ENCODE peak calls at places on chromosomes 1 and 21, in nine cellular contexts. T, U, Z, S, B, G, P, Y and X are unnamed samples. For H3K27me3, the result is how much of the 10 kb centered on the place peaks cover.

GRCh38 chr21:43290529-43291346 is 121.9 kb downstream of the CRYAA start:
- DNase-seq in T (no peak), U (no peak), Z (peak), S (no peak), B (no peak), G (no peak), P (no peak), Y (no peak), X (no peak)

GRCh38 chr1:47911892-47912291 is 85.3 kb downstream of the TRABD2B start:
- DNase-seq in T (no peak), U (no peak), Z (no peak), S (no peak), B (no peak), G (no peak), P (no peak), Y (no peak), X (no peak)

GRCh38 chr1:169163059-169163458 is 56.6 kb downstream of the ATP1B1 start:
- DNase-seq in T (no peak), U (no peak), Z (no peak), S (peak), B (no peak), G (no peak), P (no peak), Y (no peak), X (no peak)

GRCh38 chr1:2932671-2933350 is 88.5 kb upstream of the ACTRT2 start:
- DNase-seq in T (no peak), U (no peak), Z (no peak), S (no peak), B (no peak), G (no peak), P (no peak), Y (no peak), X (no peak)

GRCh38 chr1:220877348-220878095 is 1.7 kb upstream of the HLX start:
- DNase-seq in T (no peak), U (no peak), Z (peak), S (no peak), B (no peak), G (no peak), P (no peak), Y (no peak), X (no peak)

GRCh38 chr1:204579681-204580080 is 63.5 kb downstream of the MDM4 start:
- DNase-seq in T (no peak), U (no peak), Z (no peak), S (no peak), B (no peak), G (no peak), P (no peak), Y (no peak), X (no peak)

GRCh38 chr1:205348559-205349477 is 7.9 kb downstream of the KLHDC8A start:
- DNase-seq in T (no peak), U (no peak), Z (no peak), S (no peak), B (no peak), G (no peak), P (no peak), Y (no peak), X (no peak)

GRCh38 chr1:117371436-117372151 is 4.3 kb downstream of the MAN1A2 start:
- DNase-seq in T (no peak), U (no peak), Z (no peak), S (peak), B (no peak), G (no peak), P (peak), Y (no peak), X (no peak)

GRCh38 chr1:68116643-68117235 is 66.3 kb upstream of the DIRAS3 start:
- DNase-seq in T (no peak), U (peak), Z (peak), S (peak), B (peak), G (no peak), P (peak), Y (no peak), X (peak)

GRCh38 chr1:203914292-203914691 is 52.9 kb downstream of the SNRPE start:
- DNase-seq in T (no peak), U (no peak), Z (no peak), S (peak), B (no peak), G (no peak), P (no peak), Y (no peak), X (no peak)

GRCh38 chr1:100400332-100400933 is 48.1 kb downstream of the CDC14A start:
- DNase-seq in T (no peak), U (peak), Z (peak), S (no peak), B (peak), G (no peak), P (no peak), Y (peak), X (peak)

GRCh38 chr1:43194509-43194908 is 22.4 kb downstream of the CFAP57 start:
- DNase-seq in T (no peak), U (no peak), Z (no peak), S (no peak), B (no peak), G (no peak), P (no peak), Y (no peak), X (no peak)

GRCh38 chr1:197234581-197234980 is 33.5 kb upstream of the CRB1 start:
- DNase-seq in T (no peak), U (no peak), Z (no peak), S (no peak), B (no peak), G (no peak), P (no peak), Y (no peak), X (no peak)

GRCh38 chr21:42061195-42061865 is 9.8 kb upstream of the UMODL1 start:
- DNase-seq in T (no peak), U (no peak), Z (peak), S (no peak), B (no peak), G (no peak), P (no peak), Y (peak), X (peak)

GRCh38 chr21:32888971-32889370 is 117.4 kb upstream of the PAXBP1 start:
- DNase-seq in T (no peak), U (no peak), Z (no peak), S (no peak), B (no peak), G (no peak), P (no peak), Y (no peak), X (no peak)

GRCh38 chr1:190175320-190175719 is 302.3 kb downstream of the BRINP3 start:
- DNase-seq in T (no peak), U (no peak), Z (no peak), S (peak), B (no peak), G (no peak), P (no peak), Y (no peak), X (no peak)

GRCh38 chr1:109161836-109162606 is 48.1 kb downstream of the ELAPOR1 start:
- DNase-seq in T (no peak), U (peak), Z (peak), S (peak), B (no peak), G (no peak), P (no peak), Y (peak), X (peak)

GRCh38 chr1:236269439-236269838 is 12.3 kb downstream of the ERO1B start:
- DNase-seq in T (no peak), U (no peak), Z (no peak), S (no peak), B (no peak), G (no peak), P (no peak), Y (no peak), X (no peak)

GRCh38 chr1:183575606-183576005 is 14.7 kb downstream of the NCF2 start:
- DNase-seq in T (no peak), U (no peak), Z (no peak), S (no peak), B (no peak), G (no peak), P (no peak), Y (no peak), X (no peak)

GRCh38 chr1:113946668-113947387 is 17.7 kb downstream of the HIPK1 start:
- DNase-seq in T (no peak), U (no peak), Z (no peak), S (peak), B (no peak), G (no peak), P (no peak), Y (no peak), X (no peak)

GRCh38 chr21:40936151-40936550 is 89.2 kb upstream of the DSCAM start:
- DNase-seq in T (no peak), U (no peak), Z (peak), S (no peak), B (no peak), G (no peak), P (no peak), Y (no peak), X (no peak)

GRCh38 chr21:38930838-38931237 is 125.1 kb downstream of the ETS2 start:
- DNase-seq in T (no peak), U (no peak), Z (no peak), S (peak), B (no peak), G (no peak), P (no peak), Y (peak), X (peak)

GRCh38 chr21:42301371-42302291 is 13.6 kb downstream of the TFF3 start:
- DNase-seq in T (no peak), U (no peak), Z (no peak), S (no peak), B (no peak), G (no peak), P (no peak), Y (peak), X (peak)

GRCh38 chr1:204936765-204937164 is 66.1 kb downstream of the NFASC start:
- DNase-seq in T (no peak), U (no peak), Z (no peak), S (no peak), B (no peak), G (no peak), P (no peak), Y (no peak), X (no peak)

GRCh38 chr1:204326891-204327290 is 32.8 kb downstream of the PLEKHA6 start:
- DNase-seq in T (no peak), U (no peak), Z (no peak), S (peak), B (no peak), G (no peak), P (no peak), Y (no peak), X (peak)

GRCh38 chr1:206809504-206810084 is 37.3 kb upstream of the IL10 start:
- DNase-seq in T (no peak), U (peak), Z (no peak), S (peak), B (peak), G (no peak), P (peak), Y (no peak), X (no peak)

GRCh38 chr1:202016022-202016624 is 5.7 kb downstream of the ELF3 start:
- DNase-seq in T (peak), U (no peak), Z (no peak), S (peak), B (peak), G (no peak), P (no peak), Y (no peak), X (peak)
- TF ChIP-seq POLR2A in T (no peak), U (no peak), Z (no peak), S (no peak), B (no peak), G (no peak), P (no peak), Y (no peak), X (no peak)

DNA sequence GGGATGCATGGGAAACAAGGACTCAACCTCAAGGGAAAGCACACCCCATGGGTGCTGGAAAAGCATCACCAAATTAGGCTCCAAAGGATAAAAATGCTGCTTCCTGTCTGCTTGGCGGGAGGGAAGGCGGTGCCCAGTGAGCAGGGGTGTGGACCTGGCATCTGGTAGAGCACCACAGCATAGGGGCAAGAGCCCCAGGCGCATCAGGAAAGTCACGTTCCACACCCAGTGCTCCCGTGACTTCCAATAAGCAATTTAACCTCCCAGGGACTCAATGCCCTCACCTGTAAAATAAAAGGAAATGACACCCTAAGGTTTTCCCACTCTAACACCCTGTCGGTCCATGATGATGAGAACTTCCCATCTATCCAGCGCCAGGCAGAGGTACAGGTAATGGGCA is 206.0 kb downstream of the SETD4 start:
- DNase-seq in T (no peak), U (no peak), Z (no peak), S (no peak), B (no peak), G (no peak), P (no peak), Y (no peak), X (no peak)
- H3K27ac ChIP-seq in T (no peak), U (no peak), Z (no peak), S (no peak), B (no peak), G (no peak), P (no peak), Y (no peak), X (no peak)

DNA sequence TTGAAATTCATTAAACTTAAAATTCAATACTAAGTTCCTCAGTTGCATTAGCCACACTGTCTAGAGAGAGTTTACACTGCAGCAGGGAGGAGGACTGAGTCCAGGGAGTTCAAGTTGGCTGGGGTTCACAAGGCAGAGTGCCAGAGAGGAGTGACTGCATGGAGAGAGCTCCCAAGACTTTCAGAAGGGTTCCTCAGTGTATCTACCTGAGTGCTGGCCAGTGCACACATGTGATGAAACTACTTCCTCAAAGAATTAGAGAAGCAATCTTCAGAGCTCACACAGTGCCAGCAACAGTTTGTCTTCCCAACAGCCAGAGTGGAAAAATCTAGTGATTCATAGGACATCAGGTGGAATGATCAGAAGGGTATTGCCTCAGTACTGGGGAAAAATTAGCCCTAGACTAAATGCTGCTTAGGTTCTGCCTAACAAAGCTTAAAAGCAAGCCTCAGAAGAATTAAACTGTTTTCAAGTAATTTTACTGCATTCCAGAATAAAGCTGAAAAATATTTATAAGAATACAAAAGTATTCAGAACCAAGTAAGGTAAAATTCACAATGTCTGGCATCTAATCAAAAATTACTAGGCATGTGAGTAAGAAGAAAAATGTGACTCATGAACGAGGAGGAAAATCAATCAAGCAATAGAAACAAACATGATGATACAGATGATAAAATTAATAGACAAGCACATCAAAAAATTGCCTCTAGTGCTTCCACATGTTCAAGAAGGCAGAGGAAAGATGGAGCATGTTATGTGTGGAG is 10.4 kb upstream of the WNT3A start:
- DNase-seq in T (no peak), U (peak), Z (no peak), S (no peak), B (no peak), G (no peak), P (peak), Y (no peak), X (peak)
- H3K27me3 ChIP-seq in T (under half), U (under half), Z (under half), S (under half), B (under half), G (under half), P (under half), Y (under half), X (under half)

GRCh38 chr1:31952825-31953220 is 14.7 kb upstream of the PTP4A2 start:
- DNase-seq in T (no peak), U (no peak), Z (no peak), S (no peak), B (no peak), G (no peak), P (no peak), Y (no peak), X (peak)

GRCh38 chr1:31957701-31958674 is 19.8 kb upstream of the PTP4A2 start:
- DNase-seq in T (no peak), U (no peak), Z (no peak), S (no peak), B (no peak), G (no peak), P (no peak), Y (no peak), X (peak)

GRCh38 chr1:31959521-31959920 is 21.4 kb upstream of the PTP4A2 start:
- DNase-seq in T (no peak), U (no peak), Z (no peak), S (no peak), B (no peak), G (no peak), P (no peak), Y (no peak), X (no peak)

GRCh38 chr1:31954607-31955283 is 16.6 kb upstream of the PTP4A2 start:
- DNase-seq in T (peak), U (peak), Z (peak), S (peak), B (peak), G (peak), P (peak), Y (peak), X (peak)

GRCh38 chr1:31955917-31956736 is 18.0 kb upstream of the PTP4A2 start:
- DNase-seq in T (peak), U (peak), Z (peak), S (peak), B (peak), G (peak), P (peak), Y (peak), X (peak)
- TF ChIP-seq POLR2A in T (no peak), U (peak), Z (peak), S (peak), B (no peak), G (no peak), P (no peak), Y (peak), X (peak)

GRCh38 chr1:208085655-208086054 is 158.5 kb downstream of the PLXNA2 start:
- DNase-seq in T (no peak), U (no peak), Z (no peak), S (no peak), B (no peak), G (no peak), P (no peak), Y (no peak), X (no peak)
- H3K27ac ChIP-seq in T (no peak), U (peak), Z (peak), S (no peak), B (no peak), G (peak), P (no peak), Y (no peak), X (no peak)

DNA sequence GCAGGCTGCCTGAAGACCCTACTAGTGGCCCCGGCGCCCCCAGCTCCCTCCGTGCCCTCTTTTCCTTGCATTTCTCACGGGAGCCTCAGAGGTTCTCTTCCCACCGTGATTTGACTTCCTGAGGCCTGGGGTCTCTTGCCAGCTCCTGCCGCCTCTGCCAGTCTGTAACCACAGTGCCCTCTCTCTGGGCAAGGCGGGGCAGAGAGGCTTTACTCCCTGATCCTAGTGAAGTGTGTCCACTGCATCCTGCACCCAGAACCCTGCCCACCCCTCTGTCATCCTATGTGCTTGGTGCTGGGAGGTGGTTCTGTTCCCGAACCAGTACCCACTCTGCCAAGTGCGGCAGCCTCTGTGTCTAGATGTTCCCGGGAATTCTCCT is 2.4 kb downstream of the ESPN start:
- DNase-seq in T (no peak), U (no peak), Z (no peak), S (no peak), B (no peak), G (no peak), P (no peak), Y (no peak), X (no peak)
- H3K27me3 ChIP-seq in T (under half), U (under half), Z (under half), S (half or more), B (half or more), G (half or more), P (under half), Y (half or more), X (under half)

DNA sequence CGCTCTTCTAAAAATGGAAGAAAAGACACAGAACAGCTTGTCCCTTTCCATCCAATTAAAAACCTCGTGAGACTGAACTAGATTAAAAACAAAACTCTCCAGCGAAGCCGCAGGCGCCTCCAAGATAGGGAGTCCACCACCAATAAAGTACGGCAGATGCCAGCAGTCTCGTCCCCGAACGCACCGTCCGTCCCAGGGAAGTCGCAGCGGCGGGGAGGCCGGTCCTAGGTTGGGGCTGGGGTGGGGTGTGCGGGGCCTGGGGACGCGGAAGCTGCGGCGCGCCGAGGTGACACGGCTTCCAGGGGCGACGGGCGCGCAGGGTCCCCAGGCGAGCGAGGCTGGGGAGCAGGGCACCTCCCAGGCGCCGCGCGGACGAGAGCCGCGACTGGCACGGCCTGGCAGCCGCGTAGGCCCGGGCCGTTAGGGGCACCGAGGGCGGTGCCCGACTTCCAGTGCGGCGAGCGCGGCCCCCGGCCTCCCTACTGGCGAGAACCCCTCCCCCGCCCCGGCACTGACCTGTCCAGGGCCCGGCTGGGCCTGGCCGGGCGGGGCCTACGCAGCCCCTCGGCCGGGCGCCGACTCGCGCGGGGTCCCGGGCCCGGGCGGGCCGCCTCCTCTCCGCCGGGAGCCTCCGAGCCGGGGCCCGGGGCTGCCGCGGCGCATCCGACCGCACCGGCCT is 28.3 kb upstream of the A3GALT2 start:
- DNase-seq in T (peak), U (peak), Z (peak), S (no peak), B (peak), G (no peak), P (peak), Y (peak), X (peak)
- TF ChIP-seq POLR2A in T (no peak), U (peak), Z (no peak), S (no peak), B (no peak), G (peak), P (no peak), Y (peak), X (peak)

DNA sequence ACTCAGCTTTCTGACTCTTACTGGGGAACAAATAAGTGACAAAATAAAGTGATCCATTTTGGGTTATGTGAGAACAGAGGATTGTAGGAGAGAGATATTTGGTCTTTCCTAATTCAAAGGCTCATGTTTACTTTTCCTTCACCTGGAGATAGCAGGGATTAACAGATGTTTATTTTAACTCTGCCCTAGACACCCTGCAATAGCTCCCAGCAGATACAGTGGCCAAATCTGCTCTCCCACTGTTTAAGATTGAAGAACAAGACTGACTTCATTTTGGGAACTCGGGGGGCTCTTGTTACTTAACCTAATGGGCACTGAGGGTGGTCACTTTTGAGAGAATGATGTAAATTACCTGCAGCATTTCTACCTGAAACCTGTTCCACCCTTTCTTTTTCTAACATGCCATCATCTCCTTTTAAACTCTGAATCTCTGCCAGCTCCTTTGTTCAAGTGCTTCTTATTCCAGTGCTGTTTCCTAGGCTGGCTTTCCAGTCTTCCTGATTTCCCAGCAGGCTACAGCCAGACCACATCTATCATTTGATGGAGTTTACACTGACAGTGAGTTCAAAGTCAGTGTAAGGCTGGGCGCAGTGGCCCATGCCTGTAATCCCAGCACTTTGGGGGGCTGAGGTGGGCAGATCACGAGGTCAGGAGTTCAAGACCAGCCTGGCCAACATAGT is 90.0 kb downstream of the SELENOF start:
- DNase-seq in T (no peak), U (no peak), Z (no peak), S (no peak), B (no peak), G (no peak), P (no peak), Y (no peak), X (no peak)
- H3K27ac ChIP-seq in T (no peak), U (no peak), Z (no peak), S (no peak), B (no peak), G (no peak), P (no peak), Y (no peak), X (no peak)

GRCh38 chr1:164823486-164824279 is 264.7 kb downstream of the PBX1 start:
- DNase-seq in T (no peak), U (peak), Z (peak), S (peak), B (no peak), G (no peak), P (no peak), Y (no peak), X (no peak)
- H3K27me3 ChIP-seq in T (under half), U (under half), Z (under half), S (under half), B (under half), G (under half), P (under half), Y (under half), X (under half)